ENCODE peak calls at places on chromosome X, in nine cellular contexts. U is upper lobe of left lung, V is K562, F is H1, G is endothelial cell of umbilical vein, W is stomach, N is breast epithelium, K is spleen, L is SK-N-SH. H is an unnamed sample.

GRCh38 chrX:125758819-125759218 is 407.3 kb downstream of the DCAF12L2 start:
- DNase-seq in K (no peak), U (no peak), L (no peak), W (no peak), G (no peak), N (no peak), V (no peak), F (no peak), H (no peak)

GRCh38 chrX:119429471-119429870 is 30.3 kb downstream of the SLC25A43 start:
- DNase-seq in G (no peak), V (no peak), N (no peak), F (no peak), W (no peak), L (no peak), U (no peak), K (no peak), H (no peak)

GRCh38 chrX:13427441-13428054 is 107.7 kb upstream of the ATXN3L start:
- DNase-seq in V (peak), K (no peak), L (no peak), G (peak), W (no peak), N (no peak), U (no peak), F (no peak), H (no peak)

GRCh38 chrX:1412551-1413161 is 20.7 kb upstream of the SLC25A6 start:
- DNase-seq in K (peak), G (no peak), W (no peak), L (no peak), V (no peak), N (no peak), F (no peak), U (no peak), H (no peak)

GRCh38 chrX:11341274-11342256 is 48.4 kb downstream of the AMELX start:
- DNase-seq in N (no peak), U (peak), L (no peak), F (no peak), V (peak), G (peak), K (no peak), W (peak), H (peak)

GRCh38 chrX:8273451-8273894 is 102.4 kb upstream of the VCX2 start:
- DNase-seq in V (no peak), W (no peak), K (no peak), U (no peak), F (no peak), N (no peak), G (peak), L (no peak), H (no peak)

GRCh38 chrX:45710081-45710801 is 509.6 kb upstream of the DIPK2B start:
- DNase-seq in K (no peak), V (no peak), G (peak), L (peak), F (no peak), W (no peak), U (no peak), N (no peak), H (no peak)

GRCh38 chrX:104679175-104679574 is 113.2 kb downstream of the IL1RAPL2 start:
- DNase-seq in F (no peak), U (no peak), K (no peak), N (no peak), V (no peak), L (no peak), W (no peak), G (no peak), H (no peak)

GRCh38 chrX:123736333-123736921 is 3.6 kb upstream of the THOC2 start:
- DNase-seq in L (peak), V (no peak), N (no peak), F (no peak), K (no peak), W (no peak), U (no peak), G (no peak), H (no peak)

GRCh38 chrX:151359341-151359740 is 37.7 kb upstream of the VMA21 start:
- DNase-seq in N (no peak), V (no peak), K (no peak), L (no peak), U (no peak), F (no peak), G (no peak), W (no peak), H (no peak)

GRCh38 chrX:17851854-17852253 is 9.2 kb downstream of the RAI2 start:
- DNase-seq in G (no peak), L (no peak), F (no peak), V (no peak), N (no peak), K (no peak), W (no peak), U (no peak), H (no peak)

GRCh38 chrX:17860179-17860780 is 818 bp downstream of the RAI2 start:
- DNase-seq in G (peak), N (no peak), W (no peak), U (no peak), F (no peak), K (no peak), V (no peak), L (peak), H (no peak)

GRCh38 chrX:17854069-17854468 is 7.0 kb downstream of the RAI2 start:
- DNase-seq in U (no peak), K (no peak), L (no peak), W (no peak), V (no peak), F (no peak), G (no peak), N (no peak), H (no peak)

GRCh38 chrX:17859609-17860178 is 1.4 kb downstream of the RAI2 start:
- DNase-seq in V (no peak), F (no peak), G (no peak), U (peak), L (peak), N (peak), W (peak), K (no peak), H (peak)

DNA sequence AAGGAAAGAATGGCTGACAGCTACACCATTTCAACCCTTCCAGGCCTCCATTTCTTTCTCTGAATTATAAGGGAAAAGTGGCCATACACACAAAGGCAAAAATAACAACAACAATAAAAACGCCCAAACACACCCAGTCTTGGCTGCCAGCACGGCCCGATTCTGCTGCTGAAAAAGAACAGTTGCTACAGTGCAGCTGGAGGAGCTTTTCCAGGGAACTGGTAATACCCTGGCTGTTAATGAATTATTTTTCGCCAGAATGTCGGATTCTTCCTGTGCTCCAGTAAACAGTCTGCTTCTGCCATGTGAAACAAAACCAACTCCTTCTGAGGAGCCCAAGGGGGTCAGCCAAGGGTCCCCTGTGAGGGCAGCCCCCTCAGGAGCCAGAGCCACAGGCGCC is 6.6 kb downstream of the RAI2 start:
- DNase-seq in G (no peak), F (no peak), W (no peak), K (no peak), U (no peak), V (no peak), L (no peak), N (no peak), H (no peak)
- H3K4me3 ChIP-seq in G (no peak), F (no peak), W (no peak), K (no peak), U (no peak), V (no peak), L (no peak), N (peak), H (no peak)

GRCh38 chrX:106726485-106727437 is at the start of gene RNF128:
- DNase-seq in U (peak), F (peak), L (peak), G (no peak), W (peak), K (peak), N (no peak), V (no peak), H (peak)
- TF ChIP-seq POLR2AphosphoS5 in U (peak), F (peak), L (no peak), G (no peak), W (peak), K (no peak), N (no peak), V (no peak), H (peak)

GRCh38 chrX:154541896-154542722 is 4.5 kb downstream of the G6PD start:
- DNase-seq in L (no peak), F (no peak), V (peak), N (peak), W (peak), U (peak), K (peak), G (peak), H (peak)

GRCh38 chrX:154544885-154545284 is 1.8 kb downstream of the G6PD start:
- DNase-seq in V (no peak), G (no peak), K (no peak), F (no peak), L (no peak), N (no peak), U (no peak), W (no peak), H (no peak)

GRCh38 chrX:154541589-154541895 is 5.1 kb downstream of the G6PD start:
- DNase-seq in U (no peak), L (no peak), W (no peak), N (no peak), F (no peak), V (no peak), G (no peak), K (no peak), H (no peak)

GRCh38 chrX:154540897-154541535 is 5.6 kb downstream of the G6PD start:
- DNase-seq in F (no peak), N (peak), L (no peak), V (no peak), W (peak), U (peak), K (peak), G (no peak), H (no peak)

GRCh38 chrX:154542723-154543424 is 3.8 kb downstream of the G6PD start:
- DNase-seq in W (no peak), G (no peak), K (peak), N (no peak), V (no peak), F (no peak), L (no peak), U (peak), H (no peak)
- H3K4me3 ChIP-seq in W (no peak), G (no peak), K (no peak), N (peak), V (peak), F (no peak), L (peak), U (peak), H (no peak)

GRCh38 chrX:103554687-103555417 is 30.5 kb upstream of the TCEAL4 start:
- DNase-seq in K (no peak), U (peak), N (peak), G (peak), V (peak), L (peak), F (no peak), W (peak), H (peak)
- TF ChIP-seq POLR2AphosphoS5 in K (no peak), U (no peak), N (no peak), G (no peak), V (no peak), L (peak), F (peak), W (no peak), H (no peak)

GRCh38 chrX:120999413-120999812 is 13.9 kb upstream of the CT47A1 start:
- DNase-seq in K (no peak), N (no peak), V (no peak), L (no peak), G (no peak), W (no peak), U (no peak), F (no peak), H (no peak)
- H3K4me3 ChIP-seq in K (no peak), N (no peak), V (no peak), L (no peak), G (no peak), W (no peak), U (no peak), F (no peak), H (no peak)

GRCh38 chrX:153245288-153245731 is 66.2 kb downstream of the MAGEA1 start:
- DNase-seq in F (no peak), K (no peak), U (no peak), L (no peak), V (peak), G (peak), W (no peak), N (no peak), H (no peak)
- TF ChIP-seq POLR2AphosphoS5 in F (no peak), K (no peak), U (no peak), L (no peak), V (no peak), G (no peak), W (no peak), N (no peak), H (no peak)